ENCODE peak calls at places on chromosomes 11 and 22, in four cellular contexts. K is HCT116, N is H1, H is HepG2. U is an unnamed sample.

GRCh38 chr11:38646382-38646781 is 2048.3 kb upstream of the RAG2 start:
- DNase-seq in K (no peak), H (no peak), N (no peak), U (no peak)

GRCh38 chr22:50016988-50017700 is 4.6 kb upstream of the IL17REL start:
- DNase-seq in K (no peak), H (no peak), N (no peak), U (no peak)

GRCh38 chr22:50482107-50483074 is 1.0 kb downstream of the ADM2 start:
- DNase-seq in H (no peak), K (no peak), N (peak), U (no peak)

GRCh38 chr11:102546427-102546826 is 15.9 kb upstream of the MMP7 start:
- DNase-seq in K (no peak), N (no peak), H (no peak), U (no peak)

GRCh38 chr11:117495357-117495756 is 167.7 kb downstream of the CEP164 start:
- DNase-seq in H (no peak), N (no peak), K (no peak), U (no peak)

GRCh38 chr11:118263694-118264567 is at the start of gene MPZL2:
- DNase-seq in N (peak), H (peak), K (peak), U (no peak)

GRCh38 chr11:94671553-94672366 is 96.4 kb upstream of the AMOTL1 start:
- DNase-seq in K (no peak), H (no peak), N (peak), U (no peak)

GRCh38 chr11:47028530-47029093 is 92.1 kb downstream of the CSTPP1 start:
- DNase-seq in K (no peak), N (no peak), H (no peak), U (no peak)

GRCh38 chr11:74397531-74398243 is 546 bp downstream of the PGM2L1 start:
- DNase-seq in N (no peak), H (peak), K (peak), U (peak)

GRCh38 chr11:3222941-3223905 is 4.6 kb upstream of the MRGPRG start:
- DNase-seq in N (no peak), K (no peak), H (no peak), U (no peak)

GRCh38 chr22:17985606-17986005 is 38.8 kb downstream of the MICAL3 start:
- DNase-seq in H (no peak), N (no peak), K (no peak), U (no peak)

GRCh38 chr11:124863137-124863825 is 2.0 kb upstream of the ROBO3 start:
- DNase-seq in N (peak), K (no peak), H (peak), U (no peak)

GRCh38 chr11:19777342-19778102 is 64.9 kb downstream of the NAV2 start:
- DNase-seq in K (no peak), N (no peak), H (peak), U (peak)

GRCh38 chr22:48943567-48944432 is 883.9 kb downstream of the BRD1 start:
- DNase-seq in N (peak), H (peak), K (no peak), U (peak)

GRCh38 chr11:76245720-76246119 is 39.4 kb upstream of the WNT11 start:
- DNase-seq in N (no peak), H (no peak), K (no peak), U (no peak)

GRCh38 chr11:126332221-126332711 is 23.2 kb upstream of the ST3GAL4 start:
- DNase-seq in K (no peak), H (no peak), N (no peak), U (no peak)

GRCh38 chr11:134908583-134908982 is 496.5 kb upstream of the B3GAT1 start:
- DNase-seq in K (no peak), H (no peak), N (no peak), U (no peak)

GRCh38 chr22:43901976-43902643 is 10.3 kb upstream of the PNPLA5 start:
- DNase-seq in H (no peak), K (no peak), N (no peak), U (no peak)
- TF ChIP-seq FOSL1 in H (no peak), K (no peak), N (no peak), U (no peak)

GRCh38 chr22:21736084-21736642 is 569 bp upstream of the YPEL1 start:
- DNase-seq in N (no peak), K (no peak), H (no peak), U (no peak)
- TF ChIP-seq FOSL1 in N (no peak), K (no peak), H (no peak), U (no peak)

DNA sequence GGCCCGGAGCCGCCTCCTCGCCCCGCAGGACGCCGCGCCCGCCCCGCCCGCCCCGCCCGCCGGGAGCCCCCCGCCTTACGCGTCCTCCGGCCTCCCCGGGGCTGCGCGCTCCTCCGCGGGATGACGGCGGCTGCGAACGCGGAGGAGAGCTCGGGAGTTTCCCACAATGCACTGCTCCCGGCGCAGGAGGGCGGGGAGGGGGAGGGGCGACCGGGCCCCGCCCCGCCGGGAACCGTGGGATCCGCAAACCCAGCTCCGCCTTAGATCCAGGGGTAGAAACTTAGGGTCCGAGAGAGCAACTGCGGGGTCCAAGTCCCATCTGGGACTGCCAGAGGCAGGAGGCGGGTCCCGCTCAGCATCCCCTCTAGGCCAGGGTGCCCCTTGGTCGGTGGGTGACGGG is at the start of gene CEND1:
- DNase-seq in H (no peak), K (no peak), N (peak), U (peak)
- TF ChIP-seq FOSL1 in H (no peak), K (no peak), N (no peak), U (no peak)

GRCh38 chr11:86551286-86551685 is 121.1 kb downstream of the ME3 start:
- DNase-seq in H (peak), N (no peak), K (no peak), U (no peak)
- TF ChIP-seq FOSL1 in H (no peak), N (no peak), K (no peak), U (peak)

GRCh38 chr11:18294862-18295261 is 27.1 kb downstream of the HPS5 start:
- DNase-seq in K (no peak), N (no peak), H (no peak), U (no peak)
- TF ChIP-seq FOSL1 in K (no peak), N (no peak), H (no peak), U (no peak)

DNA sequence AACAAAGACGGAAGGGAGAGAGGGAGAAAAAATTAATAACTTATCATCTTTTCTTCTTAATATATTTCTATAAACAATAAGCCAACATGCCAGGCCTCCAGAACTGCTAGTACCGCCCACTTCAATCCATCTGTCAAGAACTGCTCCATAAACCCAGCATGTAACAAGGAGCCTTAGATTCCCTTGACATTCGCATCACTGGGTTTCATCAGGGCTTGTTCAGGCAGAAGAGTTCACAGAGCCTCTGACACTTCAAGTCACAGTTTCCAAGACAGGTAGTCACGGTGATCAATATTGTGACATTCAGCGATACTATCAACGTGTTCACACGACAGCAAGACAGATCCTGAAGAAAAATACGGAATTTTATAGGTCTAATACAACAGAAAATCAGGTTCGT is 61.7 kb downstream of the LARGE2 start:
- DNase-seq in K (no peak), H (no peak), N (no peak), U (no peak)
- TF ChIP-seq FOSL1 in K (no peak), H (no peak), N (no peak), U (no peak)

GRCh38 chr11:34423300-34423699 is 15.4 kb upstream of the CAT start:
- DNase-seq in N (no peak), H (no peak), K (no peak), U (no peak)

GRCh38 chr11:34425863-34426262 is 12.9 kb upstream of the CAT start:
- DNase-seq in K (no peak), N (no peak), H (no peak), U (no peak)

GRCh38 chr11:34425360-34425759 is 13.4 kb upstream of the CAT start:
- DNase-seq in K (no peak), N (no peak), H (no peak), U (no peak)

GRCh38 chr11:34427171-34427805 is 11.4 kb upstream of the CAT start:
- DNase-seq in H (peak), K (no peak), N (no peak), U (no peak)

DNA sequence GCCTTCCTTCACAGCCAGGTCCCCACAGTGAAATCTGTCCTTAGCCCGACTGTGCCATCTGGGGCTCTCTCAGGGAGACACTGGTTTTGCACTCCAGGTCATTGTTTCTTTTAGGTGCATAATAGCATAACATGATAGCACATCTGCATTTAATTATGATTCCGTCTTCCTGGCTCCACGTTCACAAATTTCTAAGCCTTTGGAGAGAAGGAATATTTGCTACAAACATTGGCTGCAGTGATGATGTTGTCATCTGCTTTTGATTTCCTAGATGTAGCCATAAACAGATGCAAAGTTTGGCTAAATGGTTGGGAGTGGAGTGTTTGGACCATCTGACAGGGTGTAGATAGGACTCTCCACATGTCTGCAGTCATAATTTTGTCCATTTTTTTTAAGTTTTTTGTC is 12.0 kb upstream of the CAT start:
- DNase-seq in H (no peak), N (no peak), K (no peak), U (peak)
- TF ChIP-seq FOSL1 in H (no peak), N (no peak), K (no peak), U (no peak)

GRCh38 chr22:45353816-45354215 is 44.1 kb downstream of the FAM118A start:
- DNase-seq in N (no peak), K (no peak), H (no peak), U (no peak)

GRCh38 chr22:45357492-45357891 is 47.8 kb downstream of the FAM118A start:
- DNase-seq in N (no peak), H (no peak), K (no peak), U (no peak)

GRCh38 chr22:45358127-45358526 is 48.4 kb downstream of the FAM118A start:
- DNase-seq in H (no peak), N (no peak), K (no peak), U (no peak)

DNA sequence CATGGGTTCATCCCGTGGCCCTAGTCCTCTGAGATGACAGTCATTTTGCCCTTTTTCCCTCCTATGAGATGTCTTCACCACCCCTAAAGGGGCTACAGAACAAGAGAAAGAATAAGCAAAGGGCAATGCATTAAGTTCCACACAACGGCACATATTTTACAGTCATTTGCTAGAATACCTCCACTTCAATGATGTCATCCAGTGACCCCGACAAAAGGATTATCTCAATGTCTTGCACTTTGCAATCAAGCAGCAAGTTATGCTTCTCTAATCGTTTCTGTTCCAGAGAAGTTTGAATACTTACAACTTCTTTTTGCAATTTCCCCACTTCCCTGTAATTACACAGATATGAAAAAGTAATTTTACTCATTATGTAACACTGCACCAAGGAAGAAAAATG is 49.9 kb downstream of the FAM118A start:
- DNase-seq in H (no peak), N (no peak), K (no peak), U (no peak)
- TF ChIP-seq FOSL1 in H (no peak), N (no peak), K (no peak), U (no peak)

U was measured in K562.